ENCODE peak calls at places on chromosomes 16 and 17, in ten cellular contexts. L, E, Y, D, M, X, Q, O, A and J are unnamed samples.

GRCh38 chr17:59812139-59812538 is 80.6 kb downstream of the TUBD1 start:
- DNase-seq in M (no peak), E (no peak), O (no peak), X (no peak), D (no peak), Q (no peak), L (no peak), Y (no peak), A (no peak), J (no peak)

GRCh38 chr17:71441098-71441497 is 679.7 kb upstream of the SOX9 start:
- DNase-seq in L (no peak), A (peak; percentile 54), E (peak; percentile 90), X (no peak), M (peak; percentile 36), O (peak; percentile 47), Y (peak; percentile 91), Q (no peak), D (no peak), J (no peak)

GRCh38 chr17:68296217-68297140 is 5.2 kb downstream of the ARSG start:
- DNase-seq in Y (no peak), O (no peak), M (no peak), E (no peak), Q (no peak), L (no peak), A (no peak), D (peak; percentile 49), X (peak; percentile 72), J (no peak)

GRCh38 chr17:51857052-51857593 is 301.4 kb downstream of the CA10 start:
- DNase-seq in Q (no peak), M (no peak), O (no peak), A (no peak), X (no peak), E (no peak), D (no peak), L (no peak), Y (no peak), J (no peak)

GRCh38 chr16:9340402-9341095 is 249.1 kb downstream of the HAPSTR1 start:
- DNase-seq in X (no peak), M (no peak), E (no peak), O (no peak), Q (no peak), Y (no peak), A (no peak), D (no peak), L (no peak), J (no peak)

GRCh38 chr17:17742133-17742621 is 60.9 kb downstream of the RAI1 start:
- DNase-seq in L (no peak), X (no peak), M (no peak), A (peak; percentile 66), O (no peak), E (no peak), D (no peak), Y (peak; percentile 38), Q (no peak), J (no peak)

GRCh38 chr16:2858245-2859025 is 465 bp upstream of the PRSS22 start:
- DNase-seq in X (no peak), D (peak; percentile 91), Y (no peak), O (peak; percentile 95), M (peak; percentile 98), A (no peak), Q (no peak), L (no peak), E (no peak), J (no peak)

GRCh38 chr16:57643166-57643813 is 14.9 kb downstream of the ADGRG1 start:
- DNase-seq in E (no peak), Y (peak; percentile 51), O (no peak), Q (no peak), L (no peak), M (no peak), D (no peak), A (peak; percentile 62), X (no peak), J (no peak)

GRCh38 chr17:50205931-50206505 is 4.6 kb upstream of the COL1A1 start:
- DNase-seq in X (no peak), M (no peak), Q (no peak), L (no peak), O (no peak), D (no peak), A (no peak), E (no peak), Y (no peak), J (no peak)

GRCh38 chr16:3861808-3862451 is 18.6 kb downstream of the CREBBP start:
- DNase-seq in D (no peak), L (no peak), E (no peak), Q (no peak), M (no peak), O (no peak), X (no peak), A (no peak), Y (no peak), J (no peak)

GRCh38 chr16:56257260-56257659 is 66.0 kb downstream of the GNAO1 start:
- DNase-seq in Y (no peak), A (no peak), O (peak; percentile 59), E (no peak), L (peak; percentile 90), Q (peak; percentile 63), X (no peak), M (no peak), D (peak; percentile 53), J (no peak)

GRCh38 chr16:29883987-29884386 is 15.4 kb downstream of the SEZ6L2 start:
- DNase-seq in Y (no peak), E (no peak), X (no peak), Q (no peak), D (no peak), A (no peak), M (no peak), L (no peak), O (no peak), J (no peak)

GRCh38 chr16:57616871-57617270 is 11.6 kb upstream of the ADGRG1 start:
- DNase-seq in E (no peak), X (no peak), L (no peak), D (peak; percentile 20), Q (no peak), A (no peak), Y (no peak), O (no peak), M (no peak), J (no peak)

GRCh38 chr17:71055128-71055527 is 885.8 kb downstream of the KCNJ2 start:
- DNase-seq in Y (no peak), L (no peak), Q (no peak), M (no peak), O (no peak), E (no peak), D (no peak), A (no peak), X (no peak), J (no peak)

GRCh38 chr17:79874329-79874981 is 35.2 kb upstream of the CBX4 start:
- DNase-seq in D (no peak), E (peak; percentile 72), Q (no peak), A (peak; percentile 31), Y (no peak), O (peak; percentile 55), X (no peak), M (peak; percentile 55), L (no peak), J (peak; percentile 25)

GRCh38 chr17:19015428-19015827 is 10.9 kb upstream of the FAM83G start:
- DNase-seq in Q (no peak), Y (no peak), M (no peak), X (no peak), E (no peak), A (no peak), L (peak; percentile 9), D (no peak), O (no peak), J (no peak)

GRCh38 chr17:79850571-79851460 is 11.6 kb upstream of the CBX4 start:
- DNase-seq in O (peak; percentile 54), X (no peak), Q (no peak), Y (peak; percentile 90), L (no peak), D (no peak), A (peak; percentile 36), E (peak; percentile 90), M (peak; percentile 74), J (no peak)

GRCh38 chr17:80281516-80281915 is 20.9 kb downstream of the RNF213 start:
- DNase-seq in M (no peak), A (no peak), D (no peak), Y (no peak), Q (no peak), L (no peak), E (no peak), X (no peak), O (no peak), J (no peak)

GRCh38 chr16:23374721-23375120 is 72.6 kb downstream of the SCNN1B start:
- DNase-seq in L (no peak), Y (no peak), Q (no peak), D (peak; percentile 67), M (peak; percentile 60), X (no peak), A (no peak), E (no peak), O (no peak), J (no peak)

GRCh38 chr17:19410875-19411291 is at the start of gene RNF112:
- DNase-seq in Y (peak; percentile 45), E (no peak), Q (no peak), X (no peak), A (peak; percentile 66), O (peak; percentile 55), M (no peak), L (peak; percentile 51), D (no peak), J (no peak)

GRCh38 chr17:2274414-2274813 is 29.2 kb downstream of the SMG6 start:
- DNase-seq in Q (no peak), O (no peak), Y (no peak), M (no peak), L (no peak), A (no peak), E (no peak), D (no peak), X (no peak), J (no peak)

GRCh38 chr16:1379863-1380174 is 28.1 kb downstream of the GNPTG start:
- DNase-seq in O (no peak), D (no peak), A (no peak), E (no peak), M (peak; percentile 63), Q (no peak), Y (no peak), L (no peak), X (no peak), J (no peak)
- TF ChIP-seq CTCF in O (peak; percentile 11), D (no peak), A (no peak), E (no peak), M (no peak), Q (no peak), Y (no peak), L (no peak), X (no peak), J (no peak)

GRCh38 chr17:47941246-47941997 is at the start of gene PNPO:
- DNase-seq in M (peak; percentile 98), Q (peak; percentile 96), E (peak; percentile 99), Y (peak; percentile 99), D (peak; percentile 95), X (peak; percentile 95), O (peak; percentile 89), L (peak; percentile 95), A (peak; percentile 99), J (peak; percentile 56)
- TF ChIP-seq CTCF in M (no peak), Q (no peak), E (no peak), Y (no peak), D (no peak), X (no peak), O (no peak), L (peak; percentile 11), A (peak; percentile 12), J (no peak)

GRCh38 chr17:8044819-8045810 is 6.3 kb downstream of the ALOX15B start:
- DNase-seq in A (no peak), X (no peak), E (no peak), Y (no peak), M (no peak), O (no peak), Q (no peak), D (no peak), L (no peak), J (no peak)
- TF ChIP-seq CTCF in A (no peak), X (no peak), E (no peak), Y (no peak), M (no peak), O (no peak), Q (no peak), D (no peak), L (no peak), J (no peak)

GRCh38 chr17:74748529-74749261 is at the start of gene NHERF1:
- DNase-seq in D (peak; percentile 97), Q (peak; percentile 93), O (peak; percentile 98), A (peak; percentile 84), M (peak; percentile 98), X (peak; percentile 89), E (peak; percentile 90), Y (peak; percentile 83), L (peak; percentile 97), J (peak; percentile 91)
- TF ChIP-seq CTCF in D (no peak), Q (no peak), O (peak; percentile 37), A (peak; percentile 14), M (no peak), X (peak; percentile 5), E (no peak), Y (peak; percentile 17), L (peak; percentile 21), J (peak; percentile 56)